ENCODE peak calls at places on chromosomes 11 and 22, in eight cellular contexts. E is neural progenitor cell; X is heart left ventricle; T is upper lobe of right lung; G is CD8-positive, alpha-beta T cell; U is astrocyte; Z is NT2/D1; I is A673. H is an unnamed sample. For H3K36me3 and H3K4me1, the result is how much of the 10 kb centered on the place peaks cover.

GRCh38 chr22:37195921-37196320 is 7.9 kb upstream of the C1QTNF6 start:
- DNase-seq in E (no peak), G (no peak), T (peak), Z (no peak), U (no peak), I (no peak), X (no peak), H (no peak)

GRCh38 chr11:35077709-35078695 is 61.0 kb upstream of the CD44 start:
- DNase-seq in Z (no peak), I (peak), T (no peak), U (peak), G (no peak), E (no peak), X (no peak), H (no peak)

GRCh38 chr11:119055901-119056300 is 1.1 kb downstream of the HYOU1 start:
- DNase-seq in Z (no peak), U (no peak), G (no peak), E (peak), T (no peak), X (no peak), I (peak), H (no peak)

GRCh38 chr11:104690243-104690642 is 208.0 kb downstream of the CASP12 start:
- DNase-seq in U (no peak), E (no peak), I (no peak), Z (no peak), X (no peak), T (no peak), G (no peak), H (no peak)

GRCh38 chr11:83521647-83522596 is 235.8 kb upstream of the CCDC90B start:
- DNase-seq in Z (no peak), I (peak), E (peak), U (no peak), G (no peak), X (no peak), T (no peak), H (peak)

GRCh38 chr11:95977534-95978174 is 53.7 kb upstream of the MTMR2 start:
- DNase-seq in U (peak), T (no peak), E (no peak), Z (no peak), G (no peak), X (no peak), I (no peak), H (no peak)

GRCh38 chr11:105783216-105783615 is 173.3 kb downstream of the GRIA4 start:
- DNase-seq in U (no peak), E (no peak), I (no peak), G (no peak), Z (no peak), X (no peak), T (no peak), H (no peak)

GRCh38 chr22:38338772-38339379 is 21.6 kb upstream of the CSNK1E start:
- DNase-seq in G (no peak), U (no peak), E (no peak), I (no peak), X (peak), T (peak), Z (no peak), H (no peak)

GRCh38 chr11:73194034-73194507 is 24.0 kb upstream of the P2RY2 start:
- DNase-seq in U (no peak), I (no peak), T (no peak), G (no peak), Z (no peak), X (no peak), E (no peak), H (no peak)

GRCh38 chr22:47056776-47057470 is 294.5 kb downstream of the TBC1D22A start:
- DNase-seq in E (no peak), T (peak), G (no peak), I (no peak), U (no peak), X (peak), Z (no peak), H (no peak)

GRCh38 chr22:47055461-47055860 is 293.0 kb downstream of the TBC1D22A start:
- DNase-seq in X (peak), I (no peak), Z (no peak), U (no peak), T (no peak), E (no peak), G (no peak), H (no peak)

GRCh38 chr22:47055921-47056320 is 293.5 kb downstream of the TBC1D22A start:
- DNase-seq in I (no peak), E (no peak), X (peak), U (no peak), T (peak), G (no peak), Z (no peak), H (no peak)

GRCh38 chr22:47055073-47055355 is 292.6 kb downstream of the TBC1D22A start:
- DNase-seq in G (no peak), U (no peak), E (no peak), I (no peak), T (no peak), Z (no peak), X (no peak), H (no peak)

GRCh38 chr22:47056361-47056760 is 293.9 kb downstream of the TBC1D22A start:
- DNase-seq in E (no peak), X (peak), Z (no peak), T (peak), G (no peak), I (no peak), U (no peak), H (no peak)
- H3K4me3 ChIP-seq in E (no peak), X (no peak), Z (no peak), T (no peak), G (no peak), I (no peak), U (no peak), H (no peak)

DNA sequence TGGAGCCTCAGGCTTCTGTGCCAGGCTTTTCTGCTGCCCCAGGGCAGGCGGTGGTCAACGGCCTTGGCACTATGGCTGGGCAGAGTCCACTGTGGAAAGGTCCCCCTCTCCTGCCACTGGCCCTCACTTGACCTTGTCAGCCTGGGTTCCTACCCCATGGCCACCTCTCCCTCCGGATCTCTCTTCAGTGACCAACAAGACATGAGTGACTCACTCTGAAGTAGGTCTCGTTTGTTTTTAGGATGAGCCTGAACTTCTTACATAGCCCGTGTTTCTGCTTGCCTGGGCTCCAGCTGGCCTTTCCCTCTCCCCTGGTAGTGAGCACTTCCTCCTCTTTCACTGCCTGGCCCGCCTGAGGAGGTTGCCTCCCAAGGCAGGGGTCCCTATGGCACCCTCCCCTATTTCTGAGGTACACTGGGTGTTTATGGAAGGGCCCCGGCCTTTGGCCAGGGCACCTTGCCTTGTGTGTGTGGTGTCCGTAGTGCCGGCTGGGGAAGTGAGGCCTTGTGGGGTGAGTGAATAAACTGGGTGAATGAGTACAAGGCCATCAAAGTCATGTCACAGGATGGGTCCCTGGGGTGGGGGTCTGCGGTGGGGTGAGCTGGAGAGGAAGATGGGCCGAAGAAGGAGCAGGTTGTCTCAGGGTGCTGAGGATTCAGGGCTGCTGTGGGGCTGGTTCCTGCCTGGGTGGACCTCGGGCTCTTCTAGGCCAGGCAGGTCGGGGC is 5.0 kb downstream of the SHANK3 start:
- DNase-seq in E (no peak), U (no peak), G (no peak), T (no peak), X (peak), I (no peak), Z (no peak), H (no peak)
- H3K36me3 ChIP-seq in E (under half), U (under half), G (under half), T (under half), X (under half), I (under half), Z (under half), H (under half)

GRCh38 chr22:28244760-28245159 is 325.7 kb upstream of the PITPNB start:
- DNase-seq in G (no peak), I (no peak), Z (no peak), E (no peak), T (no peak), U (no peak), X (no peak), H (no peak)
- H3K4me1 ChIP-seq in G (under half), I (under half), Z (under half), E (under half), T (under half), U (under half), X (under half), H (under half)

GRCh38 chr11:117189191-117189940 is 9.8 kb upstream of the TAGLN start:
- DNase-seq in Z (no peak), T (peak), G (no peak), I (no peak), U (no peak), E (no peak), X (no peak), H (no peak)

GRCh38 chr11:117191680-117192400 is 7.3 kb upstream of the TAGLN start:
- DNase-seq in Z (no peak), U (no peak), G (no peak), X (no peak), E (no peak), I (no peak), T (peak), H (no peak)

GRCh38 chr11:117187799-117188481 is 9.4 kb downstream of the SIDT2 start:
- DNase-seq in G (no peak), I (no peak), Z (no peak), U (no peak), T (peak), E (no peak), X (no peak), H (no peak)

GRCh38 chr11:117188620-117189081 is 10.1 kb downstream of the SIDT2 start:
- DNase-seq in G (no peak), E (no peak), Z (no peak), X (no peak), I (no peak), T (peak), U (no peak), H (no peak)

GRCh38 chr11:117189941-117190544 is 9.1 kb upstream of the TAGLN start:
- DNase-seq in X (no peak), T (peak), I (no peak), E (no peak), U (no peak), G (no peak), Z (no peak), H (no peak)
- H3K4me3 ChIP-seq in X (no peak), T (no peak), I (no peak), E (no peak), U (no peak), G (no peak), Z (no peak), H (no peak)

GRCh38 chr11:114190630-114191029 is 105.6 kb upstream of the NNMT start:
- DNase-seq in U (no peak), I (no peak), T (no peak), X (no peak), Z (no peak), E (no peak), G (no peak), H (no peak)
- H3K36me3 ChIP-seq in U (under half), I (under half), T (half or more), X (under half), Z (under half), E (under half), G (under half), H (under half)

DNA sequence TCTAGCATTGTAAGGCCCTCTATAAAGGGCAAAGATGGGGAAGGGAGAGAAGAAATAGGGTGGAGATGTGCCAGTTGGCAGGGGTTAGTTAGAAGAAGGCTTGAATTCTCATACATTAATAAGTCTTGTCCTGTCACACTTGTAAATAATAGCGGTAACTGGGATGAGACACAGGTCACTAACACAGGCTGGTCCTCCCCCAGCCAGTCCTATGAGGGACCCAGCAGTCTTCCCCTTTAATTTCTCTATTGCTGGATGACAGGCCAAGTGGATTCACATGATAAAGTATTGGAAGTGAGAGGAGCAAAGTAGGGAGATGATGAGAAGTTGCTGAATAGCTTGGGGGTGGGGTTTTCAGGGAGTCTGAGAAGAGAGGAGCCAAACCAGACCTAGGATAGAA is 94.4 kb downstream of the LRRC32 start:
- DNase-seq in E (no peak), X (no peak), T (no peak), U (no peak), I (no peak), G (no peak), Z (no peak), H (no peak)
- H3K4me1 ChIP-seq in E (under half), X (under half), T (under half), U (under half), I (under half), G (under half), Z (under half), H (under half)

H was measured in HAP-1.